ENCODE peak calls at places on chromosomes 12 and 14, in six cellular contexts. One of them, this sample, is unnamed.

GRCh38 chr12:81128930-81129554 is 51.2 kb downstream of the ACSS3 start:
- DNase-seq in GM12878: peak; percentile 5
- DNase-seq in K562: peak; percentile 10
- DNase-seq in IMR-90: peak; percentile 43
- DNase-seq in HepG2: peak; percentile 72
- DNase-seq in A549: peak; percentile 7
- DNase-seq in this sample: peak; percentile 54

GRCh38 chr12:104187446-104188155 is 28.0 kb upstream of the TXNRD1 start:
- DNase-seq in K562: no peak
- DNase-seq in GM12878: no peak
- DNase-seq in HepG2: no peak
- DNase-seq in IMR-90: no peak
- DNase-seq in A549: no peak
- DNase-seq in this sample: no peak

GRCh38 chr12:3935078-3935477 is 61.9 kb upstream of the PARP11 start:
- DNase-seq in HepG2: no peak
- DNase-seq in A549: no peak
- DNase-seq in GM12878: no peak
- DNase-seq in K562: no peak
- DNase-seq in IMR-90: no peak
- DNase-seq in this sample: no peak

GRCh38 chr12:107558141-107558815 is 127.3 kb upstream of the PWP1 start:
- DNase-seq in IMR-90: no peak
- DNase-seq in A549: no peak
- DNase-seq in HepG2: no peak
- DNase-seq in K562: no peak
- DNase-seq in GM12878: no peak
- DNase-seq in this sample: no peak

GRCh38 chr12:49403887-49404517 is 36.7 kb downstream of the SPATS2 start:
- DNase-seq in A549: no peak
- DNase-seq in K562: peak; percentile 40
- DNase-seq in HepG2: no peak
- DNase-seq in IMR-90: no peak
- DNase-seq in GM12878: no peak
- DNase-seq in this sample: no peak

GRCh38 chr14:105861985-105862465 is 335.6 kb downstream of the TMEM121 start:
- DNase-seq in IMR-90: no peak
- DNase-seq in GM12878: peak; percentile 88
- DNase-seq in K562: no peak
- DNase-seq in A549: no peak
- DNase-seq in HepG2: no peak
- DNase-seq in this sample: no peak

GRCh38 chr12:4421590-4422031 is 24.0 kb downstream of the FGF6 start:
- DNase-seq in HepG2: peak; percentile 35
- DNase-seq in IMR-90: peak; percentile 36
- DNase-seq in K562: peak; percentile 65
- DNase-seq in GM12878: no peak
- DNase-seq in A549: peak; percentile 57
- DNase-seq in this sample: peak; percentile 72

GRCh38 chr14:64788706-64789105 is 84.5 kb downstream of the PLEKHG3 start:
- DNase-seq in IMR-90: peak; percentile 94
- DNase-seq in GM12878: no peak
- DNase-seq in K562: no peak
- DNase-seq in A549: peak; percentile 46
- DNase-seq in HepG2: no peak
- DNase-seq in this sample: no peak

GRCh38 chr12:98750511-98750910 is 105.4 kb downstream of the APAF1 start:
- DNase-seq in HepG2: no peak
- DNase-seq in GM12878: no peak
- DNase-seq in K562: no peak
- DNase-seq in IMR-90: peak; percentile 13
- DNase-seq in A549: no peak
- DNase-seq in this sample: no peak

GRCh38 chr12:88390811-88391210 is 189.5 kb downstream of the KITLG start:
- DNase-seq in A549: no peak
- DNase-seq in K562: no peak
- DNase-seq in HepG2: no peak
- DNase-seq in IMR-90: no peak
- DNase-seq in GM12878: no peak
- DNase-seq in this sample: no peak

GRCh38 chr12:49615725-49616124 is 7.6 kb upstream of the PRPF40B start:
- DNase-seq in HepG2: no peak
- DNase-seq in K562: no peak
- DNase-seq in A549: no peak
- DNase-seq in GM12878: no peak
- DNase-seq in IMR-90: peak; percentile 45
- DNase-seq in this sample: no peak

GRCh38 chr14:71855399-71856036 is 76.7 kb upstream of the RGS6 start:
- DNase-seq in K562: peak; percentile 44
- DNase-seq in HepG2: peak; percentile 49
- DNase-seq in A549: peak; percentile 46
- DNase-seq in IMR-90: peak; percentile 68
- DNase-seq in GM12878: peak; percentile 31
- DNase-seq in this sample: peak; percentile 69

GRCh38 chr12:118979763-118980406 is 1.5 kb upstream of the SRRM4 start:
- DNase-seq in A549: peak; percentile 75
- DNase-seq in HepG2: peak; percentile 56
- DNase-seq in K562: peak; percentile 72
- DNase-seq in IMR-90: peak; percentile 24
- DNase-seq in GM12878: no peak
- DNase-seq in this sample: peak; percentile 78

GRCh38 chr14:77141592-77142288 is at the start of gene ZDHHC22:
- DNase-seq in A549: peak; percentile 36
- DNase-seq in GM12878: no peak
- DNase-seq in IMR-90: no peak
- DNase-seq in K562: no peak
- DNase-seq in HepG2: no peak
- DNase-seq in this sample: peak; percentile 49

GRCh38 chr14:52299692-52300278 is 14.3 kb upstream of the PTGER2 start:
- DNase-seq in IMR-90: peak; percentile 71
- DNase-seq in A549: peak; percentile 54
- DNase-seq in GM12878: no peak
- DNase-seq in K562: peak; percentile 14
- DNase-seq in HepG2: peak; percentile 59
- DNase-seq in this sample: peak; percentile 43

GRCh38 chr12:123936471-123936870 is 36.2 kb downstream of the CCDC92 start:
- DNase-seq in A549: no peak
- DNase-seq in HepG2: no peak
- DNase-seq in K562: no peak
- DNase-seq in IMR-90: no peak
- DNase-seq in GM12878: no peak
- DNase-seq in this sample: no peak

GRCh38 chr12:106417926-106418910 is 60.7 kb downstream of the POLR3B start:
- DNase-seq in IMR-90: peak; percentile 76
- DNase-seq in GM12878: no peak
- DNase-seq in HepG2: peak; percentile 69
- DNase-seq in A549: no peak
- DNase-seq in K562: no peak
- DNase-seq in this sample: no peak

GRCh38 chr12:87157791-87158190 is 871.4 kb downstream of the C12orf50 start:
- DNase-seq in IMR-90: peak; percentile 97
- DNase-seq in GM12878: no peak
- DNase-seq in A549: peak; percentile 13
- DNase-seq in HepG2: no peak
- DNase-seq in K562: no peak
- DNase-seq in this sample: no peak

GRCh38 chr14:23217621-23218020 is 20.1 kb upstream of the RNF212B start:
- DNase-seq in A549: no peak
- DNase-seq in HepG2: no peak
- DNase-seq in IMR-90: no peak
- DNase-seq in K562: no peak
- DNase-seq in GM12878: no peak
- DNase-seq in this sample: no peak

GRCh38 chr14:63624203-63624602 is 17.5 kb downstream of the WDR89 start:
- DNase-seq in HepG2: no peak
- DNase-seq in K562: no peak
- DNase-seq in A549: no peak
- DNase-seq in GM12878: no peak
- DNase-seq in IMR-90: no peak
- DNase-seq in this sample: no peak

GRCh38 chr12:110382683-110383082 is 20.8 kb downstream of the ANAPC7 start:
- DNase-seq in K562: no peak
- DNase-seq in A549: no peak
- DNase-seq in HepG2: no peak
- DNase-seq in IMR-90: no peak
- DNase-seq in GM12878: no peak
- DNase-seq in this sample: no peak

GRCh38 chr14:92997343-92998061 is 74.6 kb downstream of the CHGA start:
- DNase-seq in A549: no peak
- DNase-seq in HepG2: no peak
- DNase-seq in IMR-90: no peak
- DNase-seq in GM12878: no peak
- DNase-seq in K562: no peak
- DNase-seq in this sample: no peak
- TF ChIP-seq BHLHE40 in A549: no peak
- TF ChIP-seq BHLHE40 in HepG2: no peak
- TF ChIP-seq BHLHE40 in IMR-90: no peak
- TF ChIP-seq BHLHE40 in GM12878: no peak
- TF ChIP-seq BHLHE40 in K562: no peak
- TF ChIP-seq BHLHE40 in this sample: no peak

GRCh38 chr12:51971679-51972423 is 20.4 kb downstream of the ACVR1B start:
- DNase-seq in GM12878: no peak
- DNase-seq in K562: no peak
- DNase-seq in IMR-90: no peak
- DNase-seq in HepG2: no peak
- DNase-seq in A549: no peak
- DNase-seq in this sample: no peak
- TF ChIP-seq BHLHE40 in GM12878: peak; percentile 30
- TF ChIP-seq BHLHE40 in K562: peak; percentile 14
- TF ChIP-seq BHLHE40 in IMR-90: no peak
- TF ChIP-seq BHLHE40 in HepG2: no peak
- TF ChIP-seq BHLHE40 in A549: no peak
- TF ChIP-seq BHLHE40 in this sample: no peak

DNA sequence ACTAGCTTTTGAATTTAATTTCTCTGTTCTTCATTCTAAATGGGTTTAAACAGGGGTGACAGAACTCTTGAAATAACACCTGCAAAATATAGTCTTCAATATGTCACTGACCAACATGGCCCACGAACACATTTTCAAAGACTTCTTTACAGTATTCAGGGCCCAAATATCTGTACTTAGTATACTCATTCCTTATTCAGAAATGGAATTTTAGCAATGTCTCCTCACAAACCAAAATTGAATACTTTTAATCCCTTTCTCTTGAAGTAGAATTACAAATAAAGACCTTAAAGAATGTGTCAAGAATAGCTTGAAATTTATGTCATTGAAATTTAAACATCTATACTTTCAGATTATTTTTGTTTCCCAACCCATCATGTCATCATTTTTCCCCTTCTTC is 263.1 kb downstream of the LRIG3 start:
- DNase-seq in HepG2: no peak
- DNase-seq in IMR-90: no peak
- DNase-seq in GM12878: no peak
- DNase-seq in A549: no peak
- DNase-seq in K562: no peak
- DNase-seq in this sample: no peak
- TF ChIP-seq BHLHE40 in HepG2: no peak
- TF ChIP-seq BHLHE40 in IMR-90: no peak
- TF ChIP-seq BHLHE40 in GM12878: no peak
- TF ChIP-seq BHLHE40 in A549: no peak
- TF ChIP-seq BHLHE40 in K562: no peak
- TF ChIP-seq BHLHE40 in this sample: no peak

DNA sequence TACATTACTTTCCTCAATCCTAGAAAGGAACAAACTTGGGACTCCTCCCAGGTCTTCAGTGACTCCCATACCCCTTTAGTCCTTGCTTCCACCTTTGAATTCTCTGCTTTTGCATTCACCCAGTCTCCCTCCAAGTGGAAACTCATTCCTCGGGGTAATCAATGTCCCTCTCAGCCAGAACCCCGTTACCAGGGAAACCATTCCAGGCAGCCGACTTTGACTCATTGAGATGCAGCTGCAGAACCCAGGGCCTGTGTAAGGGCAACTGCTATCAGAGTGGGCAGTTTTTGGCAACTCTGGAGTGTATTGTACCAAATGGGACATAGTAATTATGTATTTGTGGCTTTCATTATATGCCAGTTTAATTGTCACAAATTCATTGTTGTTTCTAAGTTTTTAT is 186.2 kb downstream of the NRXN3 start:
- DNase-seq in GM12878: no peak
- DNase-seq in K562: no peak
- DNase-seq in IMR-90: no peak
- DNase-seq in HepG2: no peak
- DNase-seq in A549: no peak
- DNase-seq in this sample: no peak
- TF ChIP-seq BHLHE40 in GM12878: no peak
- TF ChIP-seq BHLHE40 in K562: no peak
- TF ChIP-seq BHLHE40 in IMR-90: no peak
- TF ChIP-seq BHLHE40 in HepG2: no peak
- TF ChIP-seq BHLHE40 in A549: no peak
- TF ChIP-seq BHLHE40 in this sample: no peak

DNA sequence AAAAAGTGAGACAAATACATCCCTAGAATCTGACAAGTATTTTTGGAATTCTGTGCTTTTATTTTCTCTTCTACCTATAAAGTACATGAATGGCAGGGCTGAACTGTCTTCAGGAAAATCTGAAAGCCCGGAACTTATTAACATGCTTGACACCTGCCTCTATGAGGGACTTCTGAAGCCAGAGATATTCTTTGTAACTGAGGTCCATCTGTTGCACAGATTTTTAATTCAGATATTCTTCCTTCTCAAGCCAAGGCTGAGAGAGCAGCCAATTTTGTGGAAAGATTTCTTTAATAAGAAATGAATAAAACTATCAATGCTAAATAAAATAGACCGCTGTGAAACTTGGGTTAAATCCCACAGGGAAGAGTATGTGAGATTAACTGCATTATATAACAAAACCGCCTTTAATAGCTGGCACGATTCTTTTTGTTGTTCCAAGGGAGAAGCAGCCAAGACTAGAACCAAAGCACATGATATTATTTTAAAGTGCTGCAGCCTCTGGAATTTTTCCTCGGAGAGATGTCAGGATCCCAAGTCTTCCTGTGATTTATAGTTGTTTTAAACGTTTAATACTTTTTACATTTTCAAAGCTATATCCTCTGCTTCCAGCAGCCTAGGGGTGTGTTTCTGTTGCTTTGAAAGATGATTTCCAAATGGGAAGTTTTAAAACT is 148.9 kb downstream of the CRADD start:
- DNase-seq in A549: no peak
- DNase-seq in GM12878: no peak
- DNase-seq in IMR-90: no peak
- DNase-seq in K562: no peak
- DNase-seq in HepG2: no peak
- DNase-seq in this sample: no peak
- TF ChIP-seq BHLHE40 in A549: no peak
- TF ChIP-seq BHLHE40 in GM12878: no peak
- TF ChIP-seq BHLHE40 in IMR-90: no peak
- TF ChIP-seq BHLHE40 in K562: no peak
- TF ChIP-seq BHLHE40 in HepG2: no peak
- TF ChIP-seq BHLHE40 in this sample: no peak